ENCODE peak calls at places on chromosome 21, in nine cellular contexts. G is iPS DF 6.9; Z is T-helper 17 cell; J is activated CD4-positive, alpha-beta T cell treated with anti-CD3 and anti-CD28 coated beads, Interleukin-2, amount 10 ng/mL, durations not matched to agents 7 days and 5 days; P is lung microvascular endothelial cell; E is CMK; M is memory B cell; A is fibroblast of pulmonary artery; N is GM12892. S is an unnamed sample.

GRCh38 chr21:31732891-31733520 is 1.1 kb upstream of the SCAF4 start:
- DNase-seq in G (no peak), E (peak), M (no peak), P (no peak), A (no peak), N (no peak), J (peak), Z (no peak), S (no peak)

GRCh38 chr21:26003428-26003827 is 167.1 kb downstream of the APP start:
- DNase-seq in N (no peak), Z (no peak), P (no peak), J (no peak), M (no peak), E (no peak), A (no peak), G (no peak), S (no peak)

GRCh38 chr21:39020751-39021474 is 162.3 kb downstream of the PSMG1 start:
- DNase-seq in G (no peak), E (peak), Z (no peak), N (no peak), P (peak), J (no peak), M (no peak), A (peak), S (no peak)

GRCh38 chr21:32334980-32335471 is 36.4 kb downstream of the MRAP start:
- DNase-seq in N (no peak), J (no peak), E (no peak), A (no peak), Z (no peak), P (no peak), M (no peak), G (no peak), S (no peak)

GRCh38 chr21:17352937-17353655 is 159.7 kb upstream of the CXADR start:
- DNase-seq in A (no peak), G (no peak), J (no peak), Z (no peak), E (no peak), N (no peak), M (no peak), P (no peak), S (no peak)

GRCh38 chr21:46220847-46221246 is 7.7 kb downstream of the LSS start:
- DNase-seq in J (no peak), M (no peak), Z (no peak), E (no peak), P (no peak), G (no peak), N (no peak), A (no peak), S (no peak)

GRCh38 chr21:39451332-39452206 is at the start of gene SH3BGR:
- DNase-seq in J (no peak), P (no peak), Z (no peak), G (peak), A (peak), N (no peak), E (no peak), M (no peak), S (no peak)

GRCh38 chr21:34261841-34262832 is 101.7 kb upstream of the KCNE2 start:
- DNase-seq in P (no peak), M (no peak), J (no peak), E (no peak), N (no peak), Z (no peak), A (no peak), G (no peak), S (no peak)

GRCh38 chr21:26769613-26770188 is 75.5 kb downstream of the ADAMTS1 start:
- DNase-seq in J (peak), N (no peak), A (peak), E (no peak), P (peak), M (no peak), Z (no peak), G (no peak), S (peak)

GRCh38 chr21:34274001-34274400 is 89.8 kb upstream of the KCNE2 start:
- DNase-seq in N (no peak), P (peak), A (peak), M (no peak), Z (no peak), J (no peak), E (no peak), G (no peak), S (peak)

GRCh38 chr21:35753308-35753707 is 307.0 kb downstream of the SETD4 start:
- DNase-seq in E (no peak), M (no peak), N (no peak), A (no peak), G (no peak), J (no peak), Z (no peak), P (no peak), S (no peak)

GRCh38 chr21:31293986-31294385 is 50.1 kb downstream of the TIAM1 start:
- DNase-seq in P (peak), Z (no peak), N (no peak), G (no peak), A (peak), J (no peak), E (no peak), M (no peak), S (peak)

GRCh38 chr21:18716578-18717138 is 313.1 kb upstream of the TMPRSS15 start:
- DNase-seq in N (no peak), J (no peak), P (no peak), Z (no peak), M (no peak), E (no peak), G (no peak), A (no peak), S (no peak)

GRCh38 chr21:36218691-36219090 is 62.1 kb downstream of the DOP1B start:
- DNase-seq in G (no peak), N (no peak), E (no peak), A (no peak), M (no peak), J (no peak), Z (no peak), P (no peak), S (no peak)

GRCh38 chr21:31181089-31181757 is 142.9 kb upstream of the KRTAP19-8 start:
- DNase-seq in M (no peak), E (no peak), Z (no peak), P (no peak), A (no peak), N (no peak), J (peak), G (no peak), S (no peak)

GRCh38 chr21:32132409-32132808 is 146.4 kb downstream of the MIS18A start:
- DNase-seq in J (no peak), Z (no peak), N (no peak), M (no peak), G (no peak), E (no peak), P (no peak), A (no peak), S (no peak)

GRCh38 chr21:45080232-45080631 is 5.9 kb downstream of the ADARB1 start:
- DNase-seq in G (no peak), E (no peak), Z (no peak), M (no peak), J (no peak), A (no peak), P (no peak), N (no peak), S (no peak)

GRCh38 chr21:42534901-42535378 is 21.3 kb downstream of the SLC37A1 start:
- DNase-seq in Z (no peak), M (peak), P (no peak), N (peak), G (no peak), J (no peak), E (no peak), A (no peak), S (no peak)

GRCh38 chr21:22200378-22201092 is 1202.3 kb downstream of the NCAM2 start:
- DNase-seq in P (no peak), E (no peak), A (peak), Z (no peak), N (no peak), J (no peak), G (no peak), M (no peak), S (no peak)

GRCh38 chr21:28091500-28091899 is 901.2 kb downstream of the LTN1 start:
- DNase-seq in Z (no peak), A (no peak), E (no peak), G (no peak), J (no peak), M (no peak), N (no peak), P (no peak), S (no peak)

GRCh38 chr21:35323947-35324346 is 274.8 kb upstream of the RUNX1 start:
- DNase-seq in G (no peak), M (no peak), N (no peak), E (no peak), Z (no peak), P (no peak), A (peak), J (no peak), S (no peak)

GRCh38 chr21:17454315-17455027 is 58.4 kb upstream of the CXADR start:
- DNase-seq in Z (no peak), E (peak), P (peak), G (peak), A (peak), M (no peak), N (no peak), J (peak), S (no peak)

GRCh38 chr21:37292946-37293345 is 25.8 kb upstream of the VPS26C start:
- DNase-seq in J (no peak), P (peak), N (no peak), A (peak), G (no peak), M (no peak), E (no peak), Z (no peak), S (peak)

GRCh38 chr21:41280115-41280919 is 36.3 kb upstream of the FAM3B start:
- DNase-seq in N (no peak), P (no peak), A (peak), Z (no peak), G (no peak), J (no peak), M (no peak), E (no peak), S (no peak)

GRCh38 chr21:33325222-33326067 is 675 bp downstream of the IFNAR1 start:
- DNase-seq in J (peak), P (peak), G (no peak), Z (peak), M (peak), N (no peak), E (no peak), A (peak), S (no peak)

GRCh38 chr21:28127390-28127789 is 865.3 kb downstream of the LTN1 start:
- DNase-seq in E (no peak), Z (no peak), J (no peak), G (no peak), P (no peak), M (no peak), N (no peak), A (no peak), S (no peak)

GRCh38 chr21:35035116-35035515 is 14.0 kb downstream of the RUNX1 start:
- DNase-seq in G (no peak), A (no peak), J (no peak), M (no peak), N (no peak), Z (no peak), P (no peak), E (no peak), S (no peak)

GRCh38 chr21:40466893-40467483 is 380.0 kb downstream of the DSCAM start:
- DNase-seq in J (no peak), G (no peak), N (no peak), A (peak), P (no peak), Z (no peak), M (no peak), E (no peak), S (no peak)

GRCh38 chr21:35565204-35565611 is 495.1 kb downstream of the SETD4 start:
- DNase-seq in A (peak), J (no peak), E (no peak), Z (no peak), G (no peak), N (no peak), P (peak), M (no peak), S (no peak)

GRCh38 chr21:42937960-42938580 is 12.6 kb upstream of the ERVH48-1 start:
- DNase-seq in J (no peak), M (no peak), G (no peak), E (no peak), Z (no peak), A (no peak), P (no peak), N (no peak), S (no peak)

GRCh38 chr21:36719614-36720013 is 20.7 kb downstream of the SIM2 start:
- DNase-seq in P (no peak), M (no peak), A (no peak), G (no peak), E (no peak), N (no peak), Z (no peak), J (no peak), S (no peak)

GRCh38 chr21:45016031-45016430 is 58.3 kb upstream of the ADARB1 start:
- DNase-seq in Z (peak), M (no peak), E (no peak), P (no peak), N (no peak), J (no peak), A (no peak), G (no peak), S (no peak)

GRCh38 chr21:41799763-41800162 is 32.9 kb upstream of the RIPK4 start:
- DNase-seq in N (no peak), P (no peak), E (no peak), A (no peak), G (no peak), M (no peak), Z (no peak), J (no peak), S (no peak)

S was measured in glomerular endothelial cell.